ENCODE peak calls at places on chromosomes 5 and 9, in nine cellular contexts. One of them, this sample, is unnamed.

GRCh38 chr9:131704195-131704983 is 35.5 kb downstream of the RAPGEF1 start:
- DNase-seq in HFF-Myc: no peak
- DNase-seq in epithelial cell of proximal tubule: no peak
- DNase-seq in heart left ventricle: no peak
- DNase-seq in fibroblast of lung: no peak
- DNase-seq in H1: no peak
- DNase-seq in OCI-LY7: no peak
- DNase-seq in dorsolateral prefrontal cortex: no peak
- DNase-seq in HepG2: no peak
- DNase-seq in this sample: peak; percentile 29

GRCh38 chr9:16001856-16002255 is 449.0 kb downstream of the CCDC171 start:
- DNase-seq in HepG2: no peak
- DNase-seq in fibroblast of lung: peak; percentile 30
- DNase-seq in H1: no peak
- DNase-seq in OCI-LY7: no peak
- DNase-seq in dorsolateral prefrontal cortex: no peak
- DNase-seq in heart left ventricle: no peak
- DNase-seq in epithelial cell of proximal tubule: no peak
- DNase-seq in HFF-Myc: no peak
- DNase-seq in this sample: no peak

GRCh38 chr9:31336841-31337240 is 1047.6 kb upstream of the ACO1 start:
- DNase-seq in HFF-Myc: no peak
- DNase-seq in epithelial cell of proximal tubule: no peak
- DNase-seq in HepG2: no peak
- DNase-seq in H1: no peak
- DNase-seq in fibroblast of lung: no peak
- DNase-seq in heart left ventricle: no peak
- DNase-seq in dorsolateral prefrontal cortex: no peak
- DNase-seq in OCI-LY7: peak; percentile 72
- DNase-seq in this sample: no peak

GRCh38 chr9:114287763-114288232 is 35.1 kb upstream of the ORM1 start:
- DNase-seq in OCI-LY7: no peak
- DNase-seq in fibroblast of lung: no peak
- DNase-seq in H1: no peak
- DNase-seq in dorsolateral prefrontal cortex: no peak
- DNase-seq in HepG2: no peak
- DNase-seq in HFF-Myc: no peak
- DNase-seq in epithelial cell of proximal tubule: no peak
- DNase-seq in heart left ventricle: peak; percentile 15
- DNase-seq in this sample: no peak

GRCh38 chr5:50711280-50711679 is 44.8 kb downstream of the PARP8 start:
- DNase-seq in epithelial cell of proximal tubule: no peak
- DNase-seq in HepG2: no peak
- DNase-seq in heart left ventricle: no peak
- DNase-seq in OCI-LY7: peak; percentile 80
- DNase-seq in HFF-Myc: no peak
- DNase-seq in H1: no peak
- DNase-seq in fibroblast of lung: peak; percentile 47
- DNase-seq in dorsolateral prefrontal cortex: no peak
- DNase-seq in this sample: no peak

GRCh38 chr5:133897431-133897830 is 71.0 kb downstream of the C5orf15 start:
- DNase-seq in OCI-LY7: no peak
- DNase-seq in heart left ventricle: no peak
- DNase-seq in H1: no peak
- DNase-seq in fibroblast of lung: no peak
- DNase-seq in epithelial cell of proximal tubule: no peak
- DNase-seq in dorsolateral prefrontal cortex: no peak
- DNase-seq in HepG2: no peak
- DNase-seq in HFF-Myc: no peak
- DNase-seq in this sample: no peak

GRCh38 chr5:87899109-87900100 is 369.2 kb downstream of the TMEM161B start:
- DNase-seq in HFF-Myc: no peak
- DNase-seq in epithelial cell of proximal tubule: no peak
- DNase-seq in OCI-LY7: peak; percentile 64
- DNase-seq in heart left ventricle: peak; percentile 55
- DNase-seq in dorsolateral prefrontal cortex: peak; percentile 51
- DNase-seq in HepG2: peak; percentile 5
- DNase-seq in fibroblast of lung: no peak
- DNase-seq in H1: no peak
- DNase-seq in this sample: no peak

GRCh38 chr9:35051069-35051967 is 21.1 kb downstream of the VCP start:
- DNase-seq in OCI-LY7: peak; percentile 53
- DNase-seq in HFF-Myc: no peak
- DNase-seq in H1: no peak
- DNase-seq in heart left ventricle: no peak
- DNase-seq in fibroblast of lung: peak; percentile 56
- DNase-seq in HepG2: peak; percentile 45
- DNase-seq in dorsolateral prefrontal cortex: no peak
- DNase-seq in epithelial cell of proximal tubule: no peak
- DNase-seq in this sample: peak; percentile 69

GRCh38 chr9:86687788-86688187 is 259.5 kb downstream of the GAS1 start:
- DNase-seq in epithelial cell of proximal tubule: no peak
- DNase-seq in OCI-LY7: no peak
- DNase-seq in HepG2: no peak
- DNase-seq in heart left ventricle: no peak
- DNase-seq in HFF-Myc: no peak
- DNase-seq in dorsolateral prefrontal cortex: no peak
- DNase-seq in H1: no peak
- DNase-seq in fibroblast of lung: no peak
- DNase-seq in this sample: no peak

GRCh38 chr5:1833264-1834021 is 32.2 kb downstream of the NDUFS6 start:
- DNase-seq in heart left ventricle: no peak
- DNase-seq in H1: no peak
- DNase-seq in dorsolateral prefrontal cortex: no peak
- DNase-seq in HFF-Myc: no peak
- DNase-seq in HepG2: no peak
- DNase-seq in epithelial cell of proximal tubule: no peak
- DNase-seq in OCI-LY7: no peak
- DNase-seq in fibroblast of lung: no peak
- DNase-seq in this sample: no peak

GRCh38 chr9:132069046-132069898 is 10.4 kb downstream of the MED27 start:
- DNase-seq in HFF-Myc: no peak
- DNase-seq in H1: no peak
- DNase-seq in fibroblast of lung: no peak
- DNase-seq in HepG2: no peak
- DNase-seq in epithelial cell of proximal tubule: no peak
- DNase-seq in dorsolateral prefrontal cortex: no peak
- DNase-seq in heart left ventricle: no peak
- DNase-seq in OCI-LY7: no peak
- DNase-seq in this sample: no peak

GRCh38 chr9:122095010-122095767 is 2.1 kb upstream of the TTLL11 start:
- DNase-seq in fibroblast of lung: peak; percentile 74
- DNase-seq in dorsolateral prefrontal cortex: peak; percentile 48
- DNase-seq in epithelial cell of proximal tubule: no peak
- DNase-seq in heart left ventricle: peak; percentile 46
- DNase-seq in HepG2: peak; percentile 48
- DNase-seq in H1: no peak
- DNase-seq in HFF-Myc: peak; percentile 54
- DNase-seq in OCI-LY7: peak; percentile 70
- DNase-seq in this sample: peak; percentile 70

GRCh38 chr5:180119031-180119885 is 47.7 kb upstream of the RNF130 start:
- DNase-seq in HepG2: no peak
- DNase-seq in OCI-LY7: no peak
- DNase-seq in epithelial cell of proximal tubule: no peak
- DNase-seq in H1: no peak
- DNase-seq in dorsolateral prefrontal cortex: no peak
- DNase-seq in HFF-Myc: no peak
- DNase-seq in heart left ventricle: no peak
- DNase-seq in fibroblast of lung: no peak
- DNase-seq in this sample: no peak

GRCh38 chr5:100706796-100707195 is 171.6 kb downstream of the FAM174A start:
- DNase-seq in dorsolateral prefrontal cortex: no peak
- DNase-seq in epithelial cell of proximal tubule: peak; percentile 31
- DNase-seq in heart left ventricle: no peak
- DNase-seq in fibroblast of lung: peak; percentile 56
- DNase-seq in HepG2: no peak
- DNase-seq in H1: no peak
- DNase-seq in HFF-Myc: no peak
- DNase-seq in OCI-LY7: peak; percentile 23
- DNase-seq in this sample: no peak

GRCh38 chr5:87752362-87752761 is 339.6 kb upstream of the CCNH start:
- DNase-seq in HFF-Myc: no peak
- DNase-seq in heart left ventricle: no peak
- DNase-seq in dorsolateral prefrontal cortex: no peak
- DNase-seq in HepG2: no peak
- DNase-seq in epithelial cell of proximal tubule: no peak
- DNase-seq in H1: no peak
- DNase-seq in OCI-LY7: no peak
- DNase-seq in fibroblast of lung: no peak
- DNase-seq in this sample: no peak

GRCh38 chr5:64834037-64834436 is 65.3 kb downstream of the CWC27 start:
- DNase-seq in dorsolateral prefrontal cortex: no peak
- DNase-seq in fibroblast of lung: peak; percentile 49
- DNase-seq in HFF-Myc: no peak
- DNase-seq in OCI-LY7: no peak
- DNase-seq in H1: no peak
- DNase-seq in heart left ventricle: no peak
- DNase-seq in epithelial cell of proximal tubule: no peak
- DNase-seq in HepG2: no peak
- DNase-seq in this sample: no peak

GRCh38 chr5:111172504-111172903 is 51.7 kb upstream of the CAMK4 start:
- DNase-seq in OCI-LY7: no peak
- DNase-seq in dorsolateral prefrontal cortex: no peak
- DNase-seq in HFF-Myc: no peak
- DNase-seq in heart left ventricle: no peak
- DNase-seq in epithelial cell of proximal tubule: no peak
- DNase-seq in HepG2: no peak
- DNase-seq in fibroblast of lung: no peak
- DNase-seq in H1: no peak
- DNase-seq in this sample: no peak

GRCh38 chr9:126342621-126343031 is 16.0 kb downstream of the MVB12B start:
- DNase-seq in OCI-LY7: no peak
- DNase-seq in dorsolateral prefrontal cortex: no peak
- DNase-seq in HFF-Myc: no peak
- DNase-seq in HepG2: peak; percentile 46
- DNase-seq in fibroblast of lung: no peak
- DNase-seq in heart left ventricle: no peak
- DNase-seq in H1: no peak
- DNase-seq in epithelial cell of proximal tubule: no peak
- DNase-seq in this sample: no peak

DNA sequence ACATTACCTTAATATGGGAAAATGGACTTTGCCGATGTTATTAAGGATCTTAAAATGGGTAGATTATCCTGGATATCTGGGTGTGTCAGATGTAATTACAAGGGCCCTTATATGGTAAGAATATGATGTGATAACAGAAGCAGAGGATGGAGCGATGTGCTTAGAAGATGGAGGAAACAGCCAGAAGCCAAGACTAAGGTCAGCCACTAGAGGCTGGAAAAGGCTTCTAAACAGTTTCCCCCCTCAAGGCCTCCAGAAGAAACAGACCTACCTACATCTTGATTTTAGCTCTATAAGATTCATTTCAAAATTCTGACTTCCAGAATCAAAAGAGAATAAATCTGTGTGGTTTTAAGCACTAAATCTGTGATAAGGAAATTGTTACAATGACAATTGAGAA is 131.9 kb downstream of the CAAP1 start:
- DNase-seq in fibroblast of lung: no peak
- DNase-seq in epithelial cell of proximal tubule: no peak
- DNase-seq in heart left ventricle: no peak
- DNase-seq in OCI-LY7: no peak
- DNase-seq in dorsolateral prefrontal cortex: no peak
- DNase-seq in H1: no peak
- DNase-seq in HepG2: no peak
- DNase-seq in HFF-Myc: no peak
- DNase-seq in this sample: no peak
- TF ChIP-seq CTCF in fibroblast of lung: no peak
- TF ChIP-seq CTCF in epithelial cell of proximal tubule: no peak
- TF ChIP-seq CTCF in heart left ventricle: no peak
- TF ChIP-seq CTCF in OCI-LY7: no peak
- TF ChIP-seq CTCF in dorsolateral prefrontal cortex: no peak
- TF ChIP-seq CTCF in H1: no peak
- TF ChIP-seq CTCF in HepG2: no peak
- TF ChIP-seq CTCF in HFF-Myc: no peak
- TF ChIP-seq CTCF in this sample: no peak

DNA sequence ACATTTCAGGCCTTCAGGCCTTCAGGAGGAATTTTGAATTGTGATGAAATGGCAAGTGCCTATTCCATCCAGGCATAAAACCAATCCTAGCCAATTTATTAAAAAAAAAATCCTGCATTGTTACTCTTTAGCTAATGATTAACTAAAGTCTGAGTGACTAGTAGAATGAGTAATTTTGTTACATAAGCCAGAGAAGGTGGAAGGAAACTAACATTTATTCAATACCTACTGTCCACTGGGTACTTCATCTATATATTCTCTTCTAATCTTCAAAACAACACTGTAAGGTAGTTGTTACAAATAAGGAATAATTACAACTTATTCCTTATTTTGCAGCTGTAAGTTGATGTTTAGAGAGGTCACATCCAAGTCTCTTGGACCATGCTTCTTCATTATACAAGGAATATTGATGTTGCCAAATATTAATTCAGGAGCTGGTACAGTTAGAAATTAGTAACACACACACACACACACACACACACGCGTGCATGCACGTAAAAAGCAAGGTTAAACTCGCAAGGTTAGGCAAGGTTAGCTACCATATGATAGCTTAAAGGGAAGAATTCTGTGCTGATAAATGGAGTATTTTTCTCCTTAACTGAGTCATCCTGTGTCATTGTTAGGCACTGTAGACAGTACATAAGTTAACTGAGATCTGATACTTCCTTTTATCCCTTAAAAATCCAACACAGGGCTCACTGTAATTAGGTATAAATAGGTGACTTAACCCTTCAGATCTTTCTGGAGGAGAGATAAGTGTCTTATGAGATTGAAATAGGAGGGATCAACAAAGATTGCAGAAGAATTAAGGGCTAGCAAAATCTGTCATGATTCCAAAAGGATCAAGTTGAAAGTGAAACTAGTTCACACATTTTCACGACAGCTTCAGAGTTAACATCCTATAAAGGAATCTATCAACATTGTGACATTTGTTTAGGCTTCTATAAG is 596.9 kb downstream of the PDE4D start:
- DNase-seq in H1: no peak
- DNase-seq in dorsolateral prefrontal cortex: no peak
- DNase-seq in epithelial cell of proximal tubule: peak; percentile 83
- DNase-seq in HepG2: peak; percentile 43
- DNase-seq in fibroblast of lung: peak; percentile 55
- DNase-seq in HFF-Myc: no peak
- DNase-seq in heart left ventricle: no peak
- DNase-seq in OCI-LY7: no peak
- DNase-seq in this sample: no peak
- H3K4me3 ChIP-seq in H1: no peak overlapping the region
- H3K4me3 ChIP-seq in dorsolateral prefrontal cortex: peak overlapping the region; percentile 37
- H3K4me3 ChIP-seq in epithelial cell of proximal tubule: peak overlapping the region; percentile 49
- H3K4me3 ChIP-seq in HepG2: peak overlapping the region; percentile 8
- H3K4me3 ChIP-seq in fibroblast of lung: peak overlapping the region; percentile 59
- H3K4me3 ChIP-seq in HFF-Myc: no peak overlapping the region
- H3K4me3 ChIP-seq in heart left ventricle: peak overlapping the region; percentile 44
- H3K4me3 ChIP-seq in OCI-LY7: no peak overlapping the region
- H3K4me3 ChIP-seq in this sample: no peak overlapping the region

GRCh38 chr9:130488621-130489330 is 44.0 kb downstream of the ASS1 start:
- DNase-seq in HepG2: no peak
- DNase-seq in fibroblast of lung: no peak
- DNase-seq in epithelial cell of proximal tubule: no peak
- DNase-seq in heart left ventricle: no peak
- DNase-seq in H1: no peak
- DNase-seq in dorsolateral prefrontal cortex: no peak
- DNase-seq in HFF-Myc: no peak
- DNase-seq in OCI-LY7: no peak
- DNase-seq in this sample: no peak
- TF ChIP-seq CTCF in HepG2: no peak
- TF ChIP-seq CTCF in fibroblast of lung: no peak
- TF ChIP-seq CTCF in epithelial cell of proximal tubule: no peak
- TF ChIP-seq CTCF in heart left ventricle: no peak
- TF ChIP-seq CTCF in H1: no peak
- TF ChIP-seq CTCF in dorsolateral prefrontal cortex: no peak
- TF ChIP-seq CTCF in HFF-Myc: no peak
- TF ChIP-seq CTCF in OCI-LY7: no peak
- TF ChIP-seq CTCF in this sample: no peak

GRCh38 chr5:138241688-138242547 is 28.8 kb upstream of the CDC23 start:
- DNase-seq in HFF-Myc: no peak
- DNase-seq in heart left ventricle: peak; percentile 35
- DNase-seq in epithelial cell of proximal tubule: no peak
- DNase-seq in OCI-LY7: no peak
- DNase-seq in fibroblast of lung: peak; percentile 23
- DNase-seq in HepG2: peak; percentile 15
- DNase-seq in H1: no peak
- DNase-seq in dorsolateral prefrontal cortex: peak; percentile 10
- DNase-seq in this sample: peak; percentile 21
- H3K4me3 ChIP-seq in HFF-Myc: peak overlapping the region; percentile 20
- H3K4me3 ChIP-seq in heart left ventricle: peak overlapping the region; percentile 58
- H3K4me3 ChIP-seq in epithelial cell of proximal tubule: peak overlapping the region; percentile 49
- H3K4me3 ChIP-seq in OCI-LY7: no peak overlapping the region
- H3K4me3 ChIP-seq in fibroblast of lung: peak overlapping the region; percentile 46
- H3K4me3 ChIP-seq in HepG2: no peak overlapping the region
- H3K4me3 ChIP-seq in H1: peak overlapping the region; percentile 29
- H3K4me3 ChIP-seq in dorsolateral prefrontal cortex: peak overlapping the region; percentile 52
- H3K4me3 ChIP-seq in this sample: peak overlapping the region; percentile 45

This sample was measured in BE2C.